ENCODE peak calls at places on chromosomes 4 and X, in ten cellular contexts. H is AML-193; B is RKO; P is GM10248; F is A172; C is RPMI7951; N is dorsolateral prefrontal cortex; X is coronary artery; J is stimulated activated CD4-positive, alpha-beta T cell treated with anti-CD3 and anti-CD28 coated beads, Interleukin-15, amount 100 ng/mL, for 1 hour; Z is iris pigment epithelial cell. Y is an unnamed sample.
A peak's percentile ranks its signal among the peaks of the same experiment; 100 is the strongest.

GRCh38 chrX:57573754-57574153 is 18.1 kb upstream of the ZXDB start:
- DNase-seq in X (no peak), H (no peak), N (no peak), B (peak; percentile 32), P (no peak), F (peak; percentile 5), C (peak; percentile 10), Z (peak; percentile 17), J (no peak), Y (no peak)

GRCh38 chr4:24686866-24687672 is 102.7 kb upstream of the DHX15 start:
- DNase-seq in P (peak; percentile 30), B (peak; percentile 3), Z (peak; percentile 2), X (no peak), F (no peak), C (no peak), H (peak; percentile 0), N (peak; percentile 48), J (no peak), Y (no peak)

GRCh38 chr4:4981827-4982226 is 37.4 kb downstream of the CYTL1 start:
- DNase-seq in X (no peak), B (no peak), N (no peak), C (no peak), P (no peak), H (no peak), J (no peak), F (no peak), Z (no peak), Y (no peak)

GRCh38 chr4:145390566-145390965 is 91.1 kb upstream of the SMAD1 start:
- DNase-seq in J (no peak), C (no peak), N (no peak), X (no peak), H (no peak), B (no peak), P (no peak), F (no peak), Z (no peak), Y (no peak)

GRCh38 chrX:10608099-10608498 is 12.3 kb downstream of the MID1 start:
- DNase-seq in N (no peak), B (no peak), X (no peak), Z (peak; percentile 75), F (no peak), C (no peak), P (no peak), J (no peak), H (no peak), Y (no peak)

GRCh38 chr4:45716093-45716492 is 407.8 kb downstream of the GABRG1 start:
- DNase-seq in C (no peak), Z (no peak), H (no peak), P (no peak), J (no peak), B (no peak), X (no peak), F (no peak), N (no peak), Y (no peak)

GRCh38 chr4:141860974-141861373 is 224.6 kb downstream of the IL15 start:
- DNase-seq in B (no peak), F (no peak), X (no peak), C (no peak), J (no peak), H (no peak), Z (no peak), N (no peak), P (no peak), Y (no peak)

GRCh38 chr4:150782921-150783320 is 201.0 kb downstream of the MAB21L2 start:
- DNase-seq in N (no peak), J (no peak), Z (peak; percentile 32), F (no peak), X (no peak), B (no peak), P (no peak), C (no peak), H (no peak), Y (no peak)

GRCh38 chrX:69016220-69016941 is 148.9 kb downstream of the PJA1 start:
- DNase-seq in N (no peak), P (peak; percentile 4), C (no peak), B (no peak), J (no peak), X (peak; percentile 65), F (no peak), Z (no peak), H (no peak), Y (no peak)

GRCh38 chr4:90328558-90328957 is 201.4 kb downstream of the CCSER1 start:
- DNase-seq in P (no peak), N (no peak), B (no peak), H (peak; percentile 95), F (peak; percentile 17), J (no peak), Z (peak; percentile 33), X (no peak), C (peak; percentile 54), Y (peak; percentile 23)

GRCh38 chr4:129113438-129113837 is 17.5 kb downstream of the C4orf33 start:
- DNase-seq in Z (no peak), N (no peak), J (no peak), C (no peak), F (no peak), P (no peak), X (no peak), H (no peak), B (no peak), Y (no peak)

GRCh38 chr4:148214529-148215166 is 227.6 kb downstream of the NR3C2 start:
- DNase-seq in N (no peak), B (no peak), F (no peak), P (no peak), J (no peak), C (no peak), Z (peak; percentile 8), X (no peak), H (no peak), Y (peak; percentile 39)

Y was measured in head of caudate nucleus.